ENCODE peak calls at places on chromosomes 12 and 14, in seven cellular contexts. One of them, this sample, is unnamed. For H3K27me3 and H3K4me1, the result is how much of the 10 kb centered on the place peaks cover.

GRCh38 chr12:52686063-52686462 is 5.9 kb upstream of the KRT1 start:
- DNase-seq in CD4-positive, CD25-positive, alpha-beta regulatory T cell: no peak
- DNase-seq in DND-41: no peak
- DNase-seq in tibial artery: no peak
- DNase-seq in CD4-positive, alpha-beta memory T cell: no peak
- DNase-seq in heart left ventricle: no peak
- DNase-seq in ovary: no peak
- DNase-seq in this sample: no peak

GRCh38 chr14:96811265-96811664 is 14.1 kb downstream of the VRK1 start:
- DNase-seq in CD4-positive, CD25-positive, alpha-beta regulatory T cell: no peak
- DNase-seq in DND-41: no peak
- DNase-seq in tibial artery: no peak
- DNase-seq in CD4-positive, alpha-beta memory T cell: no peak
- DNase-seq in heart left ventricle: no peak
- DNase-seq in ovary: no peak
- DNase-seq in this sample: no peak

GRCh38 chr14:28305938-28306337 is 460.6 kb upstream of the FOXG1 start:
- DNase-seq in CD4-positive, CD25-positive, alpha-beta regulatory T cell: no peak
- DNase-seq in DND-41: no peak
- DNase-seq in tibial artery: no peak
- DNase-seq in CD4-positive, alpha-beta memory T cell: no peak
- DNase-seq in heart left ventricle: no peak
- DNase-seq in ovary: no peak
- DNase-seq in this sample: no peak

GRCh38 chr12:1504304-1505150 is 89.9 kb downstream of the FBXL14 start:
- DNase-seq in CD4-positive, CD25-positive, alpha-beta regulatory T cell: no peak
- DNase-seq in DND-41: no peak
- DNase-seq in tibial artery: peak
- DNase-seq in CD4-positive, alpha-beta memory T cell: no peak
- DNase-seq in heart left ventricle: no peak
- DNase-seq in ovary: no peak
- DNase-seq in this sample: no peak

GRCh38 chr14:49641697-49642129 is 6.7 kb upstream of the DNAAF2 start:
- DNase-seq in CD4-positive, CD25-positive, alpha-beta regulatory T cell: no peak
- DNase-seq in DND-41: no peak
- DNase-seq in tibial artery: no peak
- DNase-seq in CD4-positive, alpha-beta memory T cell: no peak
- DNase-seq in heart left ventricle: no peak
- DNase-seq in ovary: no peak
- DNase-seq in this sample: no peak

GRCh38 chr12:33566403-33566802 is 126.8 kb upstream of the SYT10 start:
- DNase-seq in CD4-positive, CD25-positive, alpha-beta regulatory T cell: no peak
- DNase-seq in DND-41: no peak
- DNase-seq in tibial artery: no peak
- DNase-seq in CD4-positive, alpha-beta memory T cell: no peak
- DNase-seq in heart left ventricle: no peak
- DNase-seq in ovary: no peak
- DNase-seq in this sample: no peak

GRCh38 chr12:65333649-65334048 is 55.2 kb downstream of the MSRB3 start:
- DNase-seq in CD4-positive, CD25-positive, alpha-beta regulatory T cell: no peak
- DNase-seq in DND-41: no peak
- DNase-seq in tibial artery: no peak
- DNase-seq in CD4-positive, alpha-beta memory T cell: no peak
- DNase-seq in heart left ventricle: no peak
- DNase-seq in ovary: no peak
- DNase-seq in this sample: no peak

GRCh38 chr12:131489718-131490117 is 221.2 kb upstream of the SFSWAP start:
- DNase-seq in CD4-positive, CD25-positive, alpha-beta regulatory T cell: no peak
- DNase-seq in DND-41: no peak
- DNase-seq in tibial artery: peak
- DNase-seq in CD4-positive, alpha-beta memory T cell: no peak
- DNase-seq in heart left ventricle: no peak
- DNase-seq in ovary: no peak
- DNase-seq in this sample: no peak

GRCh38 chr12:4242595-4242994 is 31.0 kb upstream of the CCND2 start:
- DNase-seq in CD4-positive, CD25-positive, alpha-beta regulatory T cell: no peak
- DNase-seq in DND-41: no peak
- DNase-seq in tibial artery: no peak
- DNase-seq in CD4-positive, alpha-beta memory T cell: no peak
- DNase-seq in heart left ventricle: no peak
- DNase-seq in ovary: no peak
- DNase-seq in this sample: no peak

GRCh38 chr14:69261761-69262331 is 1.9 kb downstream of the GALNT16 start:
- DNase-seq in CD4-positive, CD25-positive, alpha-beta regulatory T cell: no peak
- DNase-seq in DND-41: no peak
- DNase-seq in tibial artery: peak
- DNase-seq in CD4-positive, alpha-beta memory T cell: no peak
- DNase-seq in heart left ventricle: peak
- DNase-seq in ovary: no peak
- DNase-seq in this sample: no peak

GRCh38 chr12:52147983-52148540 is 43.8 kb downstream of the KRT80 start:
- DNase-seq in CD4-positive, CD25-positive, alpha-beta regulatory T cell: no peak
- DNase-seq in DND-41: no peak
- DNase-seq in tibial artery: no peak
- DNase-seq in CD4-positive, alpha-beta memory T cell: no peak
- DNase-seq in heart left ventricle: no peak
- DNase-seq in ovary: no peak
- DNase-seq in this sample: no peak

GRCh38 chr12:9710584-9711375 is 22.1 kb downstream of the CLECL1 start:
- DNase-seq in CD4-positive, CD25-positive, alpha-beta regulatory T cell: no peak
- DNase-seq in DND-41: no peak
- DNase-seq in tibial artery: no peak
- DNase-seq in CD4-positive, alpha-beta memory T cell: no peak
- DNase-seq in heart left ventricle: no peak
- DNase-seq in ovary: no peak
- DNase-seq in this sample: no peak

GRCh38 chr12:92139634-92140555 is 5.8 kb downstream of the BTG1 start:
- DNase-seq in CD4-positive, CD25-positive, alpha-beta regulatory T cell: no peak
- DNase-seq in DND-41: no peak
- DNase-seq in tibial artery: no peak
- DNase-seq in CD4-positive, alpha-beta memory T cell: peak
- DNase-seq in heart left ventricle: no peak
- DNase-seq in ovary: no peak
- DNase-seq in this sample: no peak

GRCh38 chr12:115710104-115710564 is 567.4 kb downstream of the MED13L start:
- DNase-seq in CD4-positive, CD25-positive, alpha-beta regulatory T cell: no peak
- DNase-seq in DND-41: no peak
- DNase-seq in tibial artery: no peak
- DNase-seq in CD4-positive, alpha-beta memory T cell: no peak
- DNase-seq in heart left ventricle: peak
- DNase-seq in ovary: no peak
- DNase-seq in this sample: peak
- H3K27me3 ChIP-seq in CD4-positive, CD25-positive, alpha-beta regulatory T cell: under half
- H3K27me3 ChIP-seq in DND-41: under half
- H3K27me3 ChIP-seq in tibial artery: under half
- H3K27me3 ChIP-seq in CD4-positive, alpha-beta memory T cell: under half
- H3K27me3 ChIP-seq in heart left ventricle: under half
- H3K27me3 ChIP-seq in ovary: under half
- H3K27me3 ChIP-seq in this sample: under half

GRCh38 chr14:67674480-67675218 is at the start of gene VTI1B:
- DNase-seq in CD4-positive, CD25-positive, alpha-beta regulatory T cell: peak
- DNase-seq in DND-41: peak
- DNase-seq in tibial artery: peak
- DNase-seq in CD4-positive, alpha-beta memory T cell: peak
- DNase-seq in heart left ventricle: peak
- DNase-seq in ovary: peak
- DNase-seq in this sample: peak
- H3K4me1 ChIP-seq in CD4-positive, CD25-positive, alpha-beta regulatory T cell: under half
- H3K4me1 ChIP-seq in DND-41: under half
- H3K4me1 ChIP-seq in tibial artery: under half
- H3K4me1 ChIP-seq in CD4-positive, alpha-beta memory T cell: under half
- H3K4me1 ChIP-seq in heart left ventricle: under half
- H3K4me1 ChIP-seq in ovary: under half
- H3K4me1 ChIP-seq in this sample: under half

GRCh38 chr14:94816113-94816512 is 46.2 kb upstream of the GSC start:
- DNase-seq in CD4-positive, CD25-positive, alpha-beta regulatory T cell: no peak
- DNase-seq in DND-41: no peak
- DNase-seq in tibial artery: no peak
- DNase-seq in CD4-positive, alpha-beta memory T cell: no peak
- DNase-seq in heart left ventricle: no peak
- DNase-seq in ovary: no peak
- DNase-seq in this sample: no peak
- H3K27me3 ChIP-seq in CD4-positive, CD25-positive, alpha-beta regulatory T cell: under half
- H3K27me3 ChIP-seq in DND-41: under half
- H3K27me3 ChIP-seq in tibial artery: under half
- H3K27me3 ChIP-seq in CD4-positive, alpha-beta memory T cell: under half
- H3K27me3 ChIP-seq in heart left ventricle: under half
- H3K27me3 ChIP-seq in ovary: under half
- H3K27me3 ChIP-seq in this sample: under half

DNA sequence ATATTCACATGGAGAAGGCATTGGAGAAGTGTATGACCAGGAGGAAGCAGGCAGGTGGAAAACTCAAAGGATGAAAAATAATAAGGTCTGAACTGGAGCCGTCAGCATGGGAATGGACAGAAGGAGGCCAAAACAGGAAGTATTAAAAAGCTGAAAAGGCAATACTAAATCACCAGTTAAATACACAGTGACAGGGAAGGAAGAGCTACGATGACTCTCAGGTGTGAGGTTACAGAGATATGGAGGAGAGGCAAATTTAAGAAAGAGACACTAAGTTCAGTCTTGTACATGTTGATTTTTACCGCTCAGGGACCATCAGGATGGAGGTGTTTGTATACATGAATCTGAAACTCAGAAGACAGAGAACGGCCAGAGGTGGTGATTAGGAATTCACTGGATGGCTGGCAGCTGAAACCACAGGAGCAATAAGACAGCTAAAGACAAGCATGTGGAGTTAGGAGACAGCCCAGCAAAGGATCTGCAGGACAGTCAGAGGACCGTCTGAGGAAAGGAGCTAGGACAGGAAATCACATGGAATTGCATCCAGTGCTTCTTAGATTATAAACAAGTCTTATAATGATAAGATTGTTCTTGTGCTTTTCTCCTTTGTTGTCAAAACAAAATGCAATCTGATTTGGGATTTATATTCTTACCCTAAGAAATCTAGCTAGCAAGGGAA is 33.9 kb upstream of the CDKN3 start:
- DNase-seq in CD4-positive, CD25-positive, alpha-beta regulatory T cell: no peak
- DNase-seq in DND-41: no peak
- DNase-seq in tibial artery: no peak
- DNase-seq in CD4-positive, alpha-beta memory T cell: no peak
- DNase-seq in heart left ventricle: no peak
- DNase-seq in ovary: no peak
- DNase-seq in this sample: no peak
- H3K4me1 ChIP-seq in CD4-positive, CD25-positive, alpha-beta regulatory T cell: under half
- H3K4me1 ChIP-seq in DND-41: under half
- H3K4me1 ChIP-seq in tibial artery: under half
- H3K4me1 ChIP-seq in CD4-positive, alpha-beta memory T cell: under half
- H3K4me1 ChIP-seq in heart left ventricle: under half
- H3K4me1 ChIP-seq in ovary: under half
- H3K4me1 ChIP-seq in this sample: under half

GRCh38 chr14:33903369-33903768 is 47.5 kb downstream of the EGLN3 start:
- DNase-seq in CD4-positive, CD25-positive, alpha-beta regulatory T cell: no peak
- DNase-seq in DND-41: no peak
- DNase-seq in tibial artery: no peak
- DNase-seq in CD4-positive, alpha-beta memory T cell: no peak
- DNase-seq in heart left ventricle: no peak
- DNase-seq in ovary: no peak
- DNase-seq in this sample: no peak

GRCh38 chr14:33899723-33900341 is 51.0 kb downstream of the EGLN3 start:
- DNase-seq in CD4-positive, CD25-positive, alpha-beta regulatory T cell: no peak
- DNase-seq in DND-41: no peak
- DNase-seq in tibial artery: no peak
- DNase-seq in CD4-positive, alpha-beta memory T cell: no peak
- DNase-seq in heart left ventricle: no peak
- DNase-seq in ovary: no peak
- DNase-seq in this sample: no peak

GRCh38 chr14:33900706-33901105 is 50.2 kb downstream of the EGLN3 start:
- DNase-seq in CD4-positive, CD25-positive, alpha-beta regulatory T cell: no peak
- DNase-seq in DND-41: no peak
- DNase-seq in tibial artery: no peak
- DNase-seq in CD4-positive, alpha-beta memory T cell: no peak
- DNase-seq in heart left ventricle: no peak
- DNase-seq in ovary: no peak
- DNase-seq in this sample: no peak

GRCh38 chr14:33902363-33902762 is 48.5 kb downstream of the EGLN3 start:
- DNase-seq in CD4-positive, CD25-positive, alpha-beta regulatory T cell: no peak
- DNase-seq in DND-41: no peak
- DNase-seq in tibial artery: no peak
- DNase-seq in CD4-positive, alpha-beta memory T cell: no peak
- DNase-seq in heart left ventricle: no peak
- DNase-seq in ovary: no peak
- DNase-seq in this sample: no peak

GRCh38 chr14:33901429-33902155 is 49.3 kb downstream of the EGLN3 start:
- DNase-seq in CD4-positive, CD25-positive, alpha-beta regulatory T cell: no peak
- DNase-seq in DND-41: no peak
- DNase-seq in tibial artery: no peak
- DNase-seq in CD4-positive, alpha-beta memory T cell: no peak
- DNase-seq in heart left ventricle: no peak
- DNase-seq in ovary: no peak
- DNase-seq in this sample: no peak
- H3K27me3 ChIP-seq in CD4-positive, CD25-positive, alpha-beta regulatory T cell: under half
- H3K27me3 ChIP-seq in DND-41: under half
- H3K27me3 ChIP-seq in tibial artery: under half
- H3K27me3 ChIP-seq in CD4-positive, alpha-beta memory T cell: under half
- H3K27me3 ChIP-seq in heart left ventricle: under half
- H3K27me3 ChIP-seq in ovary: under half
- H3K27me3 ChIP-seq in this sample: under half

GRCh38 chr14:103127356-103127755 is 4.1 kb downstream of the TNFAIP2 start:
- DNase-seq in CD4-positive, CD25-positive, alpha-beta regulatory T cell: no peak
- DNase-seq in DND-41: no peak
- DNase-seq in tibial artery: no peak
- DNase-seq in CD4-positive, alpha-beta memory T cell: no peak
- DNase-seq in heart left ventricle: peak
- DNase-seq in ovary: no peak
- DNase-seq in this sample: no peak

GRCh38 chr14:103130017-103130764 is 6.9 kb downstream of the TNFAIP2 start:
- DNase-seq in CD4-positive, CD25-positive, alpha-beta regulatory T cell: no peak
- DNase-seq in DND-41: no peak
- DNase-seq in tibial artery: no peak
- DNase-seq in CD4-positive, alpha-beta memory T cell: no peak
- DNase-seq in heart left ventricle: no peak
- DNase-seq in ovary: peak
- DNase-seq in this sample: peak

GRCh38 chr14:103127861-103128598 is 4.8 kb downstream of the TNFAIP2 start:
- DNase-seq in CD4-positive, CD25-positive, alpha-beta regulatory T cell: no peak
- DNase-seq in DND-41: no peak
- DNase-seq in tibial artery: no peak
- DNase-seq in CD4-positive, alpha-beta memory T cell: no peak
- DNase-seq in heart left ventricle: no peak
- DNase-seq in ovary: no peak
- DNase-seq in this sample: no peak

GRCh38 chr14:103129301-103130016 is 6.2 kb downstream of the TNFAIP2 start:
- DNase-seq in CD4-positive, CD25-positive, alpha-beta regulatory T cell: no peak
- DNase-seq in DND-41: no peak
- DNase-seq in tibial artery: peak
- DNase-seq in CD4-positive, alpha-beta memory T cell: no peak
- DNase-seq in heart left ventricle: no peak
- DNase-seq in ovary: peak
- DNase-seq in this sample: no peak

GRCh38 chr14:103128631-103129300 is 5.5 kb downstream of the TNFAIP2 start:
- DNase-seq in CD4-positive, CD25-positive, alpha-beta regulatory T cell: no peak
- DNase-seq in DND-41: no peak
- DNase-seq in tibial artery: no peak
- DNase-seq in CD4-positive, alpha-beta memory T cell: no peak
- DNase-seq in heart left ventricle: no peak
- DNase-seq in ovary: no peak
- DNase-seq in this sample: peak
- H3K4me1 ChIP-seq in CD4-positive, CD25-positive, alpha-beta regulatory T cell: under half
- H3K4me1 ChIP-seq in DND-41: under half
- H3K4me1 ChIP-seq in tibial artery: under half
- H3K4me1 ChIP-seq in CD4-positive, alpha-beta memory T cell: under half
- H3K4me1 ChIP-seq in heart left ventricle: under half
- H3K4me1 ChIP-seq in ovary: under half
- H3K4me1 ChIP-seq in this sample: under half

GRCh38 chr12:53996886-53997217 is 3.1 kb upstream of the HOXC9 start:
- DNase-seq in CD4-positive, CD25-positive, alpha-beta regulatory T cell: no peak
- DNase-seq in DND-41: no peak
- DNase-seq in tibial artery: no peak
- DNase-seq in CD4-positive, alpha-beta memory T cell: no peak
- DNase-seq in heart left ventricle: no peak
- DNase-seq in ovary: no peak
- DNase-seq in this sample: no peak
- H3K27me3 ChIP-seq in CD4-positive, CD25-positive, alpha-beta regulatory T cell: under half
- H3K27me3 ChIP-seq in DND-41: under half
- H3K27me3 ChIP-seq in tibial artery: under half
- H3K27me3 ChIP-seq in CD4-positive, alpha-beta memory T cell: half or more
- H3K27me3 ChIP-seq in heart left ventricle: half or more
- H3K27me3 ChIP-seq in ovary: under half
- H3K27me3 ChIP-seq in this sample: under half

This sample was measured in pancreas.